ENCODE peak calls at places on chromosome 14, in seven cellular contexts. A is ovary; X is CD4-positive, alpha-beta memory T cell; Y is left ventricle myocardium inferior; B is neuronal stem cell; O is GM23248; R is fibroblast of lung. L is an unnamed sample.

GRCh38 chr14:39030209-39030608 is 72.8 kb downstream of the SEC23A start:
- DNase-seq in R (no peak), A (no peak), O (no peak), Y (no peak), X (no peak), B (no peak), L (no peak)

GRCh38 chr14:90060965-90061848 is 587 bp upstream of the KCNK13 start:
- DNase-seq in X (no peak), O (peak; percentile 13), R (no peak), A (no peak), B (no peak), Y (no peak), L (no peak)

GRCh38 chr14:74257078-74257987 is 18.1 kb downstream of the VSX2 start:
- DNase-seq in A (peak; percentile 67), O (peak; percentile 66), X (peak; percentile 51), B (no peak), Y (peak; percentile 31), R (peak; percentile 18), L (peak; percentile 56)

GRCh38 chr14:75879031-75879430 is 102.8 kb downstream of the TGFB3 start:
- DNase-seq in R (peak; percentile 98), A (no peak), X (no peak), O (peak; percentile 83), B (no peak), Y (no peak), L (no peak)

GRCh38 chr14:25911831-25912230 is 686.0 kb downstream of the NOVA1 start:
- DNase-seq in B (no peak), O (no peak), A (no peak), X (no peak), R (no peak), Y (no peak), L (no peak)

GRCh38 chr14:89221109-89221508 is 195.9 kb downstream of the FOXN3 start:
- DNase-seq in R (peak; percentile 77), B (no peak), Y (no peak), O (peak; percentile 77), A (no peak), X (peak; percentile 57), L (no peak)

GRCh38 chr14:86942939-86943338 is 1050.0 kb downstream of the GALC start:
- DNase-seq in Y (no peak), A (no peak), R (no peak), O (no peak), X (no peak), B (no peak), L (no peak)

GRCh38 chr14:25009891-25010290 is 40.1 kb downstream of the STXBP6 start:
- DNase-seq in X (no peak), O (peak; percentile 19), R (no peak), Y (no peak), A (no peak), B (no peak), L (no peak)

GRCh38 chr14:60095781-60096450 is 4.2 kb downstream of the PCNX4 start:
- DNase-seq in B (no peak), R (peak; percentile 88), O (peak; percentile 69), X (no peak), A (no peak), Y (no peak), L (no peak)

GRCh38 chr14:59564356-59564755 is 12.3 kb downstream of the CCDC175 start:
- DNase-seq in R (no peak), O (no peak), Y (no peak), B (no peak), X (no peak), A (no peak), L (no peak)

GRCh38 chr14:102586420-102587119 is 5.9 kb upstream of the RCOR1 start:
- DNase-seq in X (no peak), O (peak; percentile 15), Y (no peak), B (no peak), A (no peak), R (peak; percentile 79), L (no peak)

GRCh38 chr14:77208266-77208978 is 26.8 kb downstream of the TMEM63C start:
- DNase-seq in A (peak; percentile 78), O (peak; percentile 79), R (peak; percentile 59), X (peak; percentile 44), B (peak; percentile 81), Y (peak; percentile 69), L (peak; percentile 48)

GRCh38 chr14:20597108-20597507 is 5.9 kb upstream of the RNASE12 start:
- DNase-seq in O (no peak), Y (no peak), R (no peak), A (no peak), B (no peak), X (no peak), L (no peak)

GRCh38 chr14:68790656-68791077 is 2.2 kb downstream of the ZFP36L1 start:
- DNase-seq in Y (no peak), O (no peak), B (no peak), A (peak; percentile 47), R (no peak), X (peak; percentile 52), L (no peak)

GRCh38 chr14:71181215-71182003 is 274.1 kb downstream of the PCNX1 start:
- DNase-seq in X (no peak), B (no peak), O (peak; percentile 20), R (no peak), A (no peak), Y (no peak), L (no peak)

GRCh38 chr14:50067723-50068495 is 48.5 kb downstream of the VCPKMT start:
- DNase-seq in X (no peak), B (no peak), Y (no peak), R (peak; percentile 47), A (no peak), O (peak; percentile 77), L (no peak)

GRCh38 chr14:68792022-68792829 is 641 bp downstream of the ZFP36L1 start:
- DNase-seq in B (no peak), A (peak; percentile 64), Y (no peak), X (no peak), O (peak; percentile 49), R (peak; percentile 25), L (no peak)

GRCh38 chr14:32233292-32233691 is 30.2 kb upstream of the RNU6-8 start:
- DNase-seq in R (no peak), Y (no peak), X (peak; percentile 29), A (no peak), O (no peak), B (no peak), L (no peak)

GRCh38 chr14:98858561-98858960 is 413.4 kb downstream of the BCL11B start:
- DNase-seq in O (no peak), X (no peak), A (no peak), Y (no peak), R (no peak), B (no peak), L (no peak)

GRCh38 chr14:26872510-26872909 is 274.7 kb upstream of the NOVA1 start:
- DNase-seq in Y (no peak), A (no peak), O (peak; percentile 32), X (no peak), R (peak; percentile 47), B (no peak), L (no peak)

GRCh38 chr14:88793259-88793625 is 489 bp upstream of the EML5 start:
- DNase-seq in X (no peak), Y (no peak), B (no peak), O (no peak), A (peak; percentile 52), R (no peak), L (no peak)

GRCh38 chr14:49461529-49462401 is 124.4 kb downstream of the RPS29 start:
- DNase-seq in Y (no peak), B (peak; percentile 15), X (peak; percentile 68), O (peak; percentile 84), R (peak; percentile 86), A (no peak), L (no peak)

GRCh38 chr14:91144425-91145145 is 30.7 kb downstream of the DGLUCY start:
- DNase-seq in Y (no peak), A (no peak), B (no peak), X (no peak), R (peak; percentile 54), O (peak; percentile 56), L (no peak)
- H3K9me3 ChIP-seq in Y (no peaks in the 10 kb centered on the region), A (no peaks in the 10 kb centered on the region), B (no peaks in the 10 kb centered on the region), X (no peaks in the 10 kb centered on the region), R (no peaks in the 10 kb centered on the region), O (no peaks in the 10 kb centered on the region), L (no peaks in the 10 kb centered on the region)

DNA sequence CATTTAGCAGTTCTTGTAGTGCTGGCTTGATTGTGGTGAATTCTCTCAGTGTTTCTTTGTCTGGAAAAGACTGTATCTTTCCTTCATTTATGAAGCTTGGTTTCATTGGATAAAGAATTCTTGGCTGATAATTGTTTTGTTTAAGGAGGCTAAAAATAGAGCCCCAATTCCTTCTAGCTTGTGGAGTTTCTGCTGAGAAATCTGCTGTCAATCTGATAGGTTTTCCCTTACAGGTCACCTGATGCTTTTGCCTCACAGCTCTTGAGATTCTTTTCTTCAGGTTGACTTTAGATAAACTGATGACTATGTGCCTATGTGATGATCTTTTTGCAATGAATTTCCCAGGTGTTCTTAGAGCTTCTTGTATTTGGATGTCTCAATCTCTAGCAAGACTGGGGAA is 1508.5 kb upstream of the FLRT2 start:
- DNase-seq in X (no peak), A (no peak), O (no peak), B (no peak), R (no peak), Y (no peak), L (no peak)
- H3K9me3 ChIP-seq in X (no peaks in the 10 kb centered on the region), A (no peaks in the 10 kb centered on the region), O (no peaks in the 10 kb centered on the region), B (peaks cover 1% of the 10 kb centered on the region), R (no peaks in the 10 kb centered on the region), Y (peaks cover 21% of the 10 kb centered on the region), L (no peaks in the 10 kb centered on the region)

GRCh38 chr14:105898482-105899010 is 372.2 kb downstream of the TMEM121 start:
- DNase-seq in O (no peak), X (no peak), Y (no peak), R (no peak), A (no peak), B (no peak), L (no peak)

GRCh38 chr14:105900398-105901160 is 374.2 kb downstream of the TMEM121 start:
- DNase-seq in R (no peak), X (no peak), B (no peak), O (no peak), Y (no peak), A (no peak), L (no peak)

GRCh38 chr14:105899071-105899641 is 372.8 kb downstream of the TMEM121 start:
- DNase-seq in R (no peak), X (no peak), A (no peak), B (no peak), Y (no peak), O (no peak), L (no peak)

GRCh38 chr14:105901226-105901625 is 374.8 kb downstream of the TMEM121 start:
- DNase-seq in A (no peak), O (no peak), X (no peak), Y (no peak), R (no peak), B (no peak), L (no peak)

GRCh38 chr14:105899657-105900397 is 373.4 kb downstream of the TMEM121 start:
- DNase-seq in O (no peak), A (no peak), R (no peak), B (no peak), X (no peak), Y (no peak), L (no peak)
- H3K9me3 ChIP-seq in O (no peaks in the 10 kb centered on the region), A (no peaks in the 10 kb centered on the region), R (no peaks in the 10 kb centered on the region), B (peaks cover 47% of the 10 kb centered on the region), X (no peaks in the 10 kb centered on the region), Y (peaks cover 6% of the 10 kb centered on the region), L (no peaks in the 10 kb centered on the region)

GRCh38 chr14:47256968-47257367 is 418.4 kb downstream of the MDGA2 start:
- DNase-seq in R (no peak), A (no peak), O (no peak), B (no peak), Y (no peak), X (no peak), L (no peak)

GRCh38 chr14:47259796-47260195 is 415.6 kb downstream of the MDGA2 start:
- DNase-seq in X (no peak), O (no peak), Y (no peak), R (no peak), A (no peak), B (no peak), L (no peak)

GRCh38 chr14:47264842-47265241 is 410.6 kb downstream of the MDGA2 start:
- DNase-seq in R (no peak), A (no peak), B (no peak), X (no peak), Y (no peak), O (no peak), L (no peak)

GRCh38 chr14:47262801-47263200 is 412.6 kb downstream of the MDGA2 start:
- DNase-seq in B (no peak), A (no peak), Y (no peak), R (no peak), X (no peak), O (no peak), L (no peak)
- H3K9me3 ChIP-seq in B (no peaks in the 10 kb centered on the region), A (no peaks in the 10 kb centered on the region), Y (no peaks in the 10 kb centered on the region), R (no peaks in the 10 kb centered on the region), X (no peaks in the 10 kb centered on the region), O (no peaks in the 10 kb centered on the region), L (no peaks in the 10 kb centered on the region)